ENCODE peak calls at places on chromosomes 6 and 20, in four cellular contexts. U is GM12878, C is K562, O is HepG2. R is an unnamed sample.

GRCh38 chr20:19964289-19965263 is 52.6 kb upstream of the NAA20 start:
- DNase-seq in U (no peak), C (no peak), O (peak), R (no peak)

GRCh38 chr20:10466855-10467254 is 31.8 kb downstream of the SLX4IP start:
- DNase-seq in U (no peak), C (no peak), O (no peak), R (no peak)

GRCh38 chr6:74598473-74599393 is 607.1 kb downstream of the COL12A1 start:
- DNase-seq in U (peak), C (no peak), O (no peak), R (no peak)

GRCh38 chr6:148379966-148380653 is 37.5 kb downstream of the SASH1 start:
- DNase-seq in U (no peak), C (no peak), O (no peak), R (no peak)

GRCh38 chr6:150409576-150410066 is 40.8 kb downstream of the IYD start:
- DNase-seq in U (no peak), C (no peak), O (no peak), R (no peak)

GRCh38 chr6:127539292-127539691 is 20.2 kb upstream of the MTCL3 start:
- DNase-seq in U (no peak), C (no peak), O (no peak), R (no peak)

GRCh38 chr20:53611449-53611894 is 17.8 kb upstream of the ZNF217 start:
- DNase-seq in U (peak), C (no peak), O (no peak), R (no peak)

GRCh38 chr6:170028629-170029345 is 262.1 kb downstream of the DLL1 start:
- DNase-seq in U (no peak), C (no peak), O (no peak), R (no peak)

GRCh38 chr20:24935786-24936525 is 13.1 kb upstream of the CST7 start:
- DNase-seq in U (no peak), C (no peak), O (no peak), R (peak)

GRCh38 chr6:42545226-42545773 is 18.5 kb upstream of the UBR2 start:
- DNase-seq in U (no peak), C (no peak), O (no peak), R (no peak)

GRCh38 chr20:3629893-3630292 is 33.3 kb downstream of the GFRA4 start:
- DNase-seq in U (no peak), C (no peak), O (no peak), R (no peak)

GRCh38 chr6:122494665-122495272 is 23.2 kb upstream of the SERINC1 start:
- DNase-seq in U (no peak), C (no peak), O (no peak), R (no peak)

GRCh38 chr6:147005499-147005898 is 198.7 kb upstream of the STXBP5 start:
- DNase-seq in U (no peak), C (peak), O (no peak), R (no peak)

GRCh38 chr6:151842816-151843215 is 35.3 kb downstream of the ESR1 start:
- DNase-seq in U (no peak), C (no peak), O (no peak), R (no peak)

GRCh38 chr6:41200296-41200900 is 551 bp downstream of the TREML2 start:
- DNase-seq in U (peak), C (no peak), O (no peak), R (no peak)

GRCh38 chr20:43538855-43539700 is 19.7 kb upstream of the SGK2 start:
- DNase-seq in U (no peak), C (no peak), O (no peak), R (no peak)

GRCh38 chr6:135030056-135030473 is 24.6 kb downstream of the HBS1L start:
- DNase-seq in U (peak), C (no peak), O (no peak), R (no peak)

GRCh38 chr6:34877259-34877658 is 10.6 kb downstream of the TAF11 start:
- DNase-seq in U (no peak), C (no peak), O (no peak), R (no peak)

GRCh38 chr6:130965657-130966056 is 97.4 kb downstream of the EPB41L2 start:
- DNase-seq in U (no peak), C (no peak), O (no peak), R (no peak)

GRCh38 chr20:15760217-15760567 is 813.1 kb downstream of the KIF16B start:
- DNase-seq in U (no peak), C (no peak), O (no peak), R (no peak)

GRCh38 chr6:71733970-71734899 is 152.1 kb upstream of the RIMS1 start:
- DNase-seq in U (no peak), C (no peak), O (no peak), R (no peak)

GRCh38 chr6:71403422-71404134 is 115.0 kb downstream of the OGFRL1 start:
- DNase-seq in U (no peak), C (no peak), O (no peak), R (no peak)

GRCh38 chr6:38184780-38185080 is 365.2 kb downstream of the ZFAND3 start:
- DNase-seq in U (no peak), C (no peak), O (no peak), R (no peak)

GRCh38 chr6:20092071-20092566 is 120.2 kb downstream of the MBOAT1 start:
- DNase-seq in U (peak), C (peak), O (peak), R (no peak)

GRCh38 chr20:19765266-19765665 is 7.2 kb downstream of the RIN2 start:
- DNase-seq in U (no peak), C (no peak), O (no peak), R (no peak)

GRCh38 chr20:43355610-43356009 is 102.1 kb upstream of the SRSF6 start:
- DNase-seq in U (no peak), C (no peak), O (no peak), R (no peak)

GRCh38 chr20:24672181-24672880 is 202.9 kb downstream of the SYNDIG1 start:
- DNase-seq in U (no peak), C (no peak), O (no peak), R (no peak)

GRCh38 chr20:16801919-16802651 is 53.9 kb downstream of the OTOR start:
- DNase-seq in U (peak), C (peak), O (peak), R (peak)

GRCh38 chr6:165552248-165552736 is 110.7 kb downstream of the PDE10A start:
- DNase-seq in U (no peak), C (no peak), O (no peak), R (no peak)

GRCh38 chr6:150005761-150006651 is 19.3 kb downstream of the RAET1L start:
- DNase-seq in U (no peak), C (no peak), O (no peak), R (no peak)

GRCh38 chr20:10670521-10671220 is 3.1 kb downstream of the JAG1 start:
- DNase-seq in U (peak), C (no peak), O (peak), R (no peak)

GRCh38 chr6:139940741-139941712 is 566.6 kb upstream of the CITED2 start:
- DNase-seq in U (peak), C (no peak), O (no peak), R (no peak)

GRCh38 chr20:4812216-4812615 is 90.5 kb downstream of the PRND start:
- DNase-seq in U (no peak), C (no peak), O (no peak), R (no peak)

GRCh38 chr6:3630258-3630828 is 121.2 kb downstream of the PXDC1 start:
- DNase-seq in U (no peak), C (no peak), O (no peak), R (no peak)

GRCh38 chr6:144477396-144477795 is 192.3 kb downstream of the UTRN start:
- DNase-seq in U (no peak), C (no peak), O (no peak), R (no peak)

GRCh38 chr6:40894962-40895799 is 143.8 kb downstream of the UNC5CL start:
- DNase-seq in U (no peak), C (peak), O (peak), R (peak)

GRCh38 chr6:161838306-161839035 is 564.6 kb upstream of the AGPAT4 start:
- DNase-seq in U (no peak), C (no peak), O (peak), R (peak)

GRCh38 chr6:161837854-161838253 is 564.0 kb upstream of the AGPAT4 start:
- DNase-seq in U (no peak), C (no peak), O (no peak), R (no peak)

GRCh38 chr6:161837449-161837735 is 563.5 kb upstream of the AGPAT4 start:
- DNase-seq in U (no peak), C (no peak), O (no peak), R (no peak)

GRCh38 chr6:161835426-161836029 is 561.7 kb upstream of the AGPAT4 start:
- DNase-seq in U (no peak), C (no peak), O (peak), R (no peak)

GRCh38 chr6:161836643-161837448 is 563.0 kb upstream of the AGPAT4 start:
- DNase-seq in U (no peak), C (no peak), O (peak), R (no peak)
- TF ChIP-seq ATF2 in U (no peak), C (no peak), O (no peak), R (no peak)

GRCh38 chr6:52285174-52286068 is 879 bp upstream of the MCM3 start:
- DNase-seq in U (no peak), C (no peak), O (peak), R (no peak)
- TF ChIP-seq HDAC2 in U (no peak), C (no peak), O (no peak), R (no peak)

DNA sequence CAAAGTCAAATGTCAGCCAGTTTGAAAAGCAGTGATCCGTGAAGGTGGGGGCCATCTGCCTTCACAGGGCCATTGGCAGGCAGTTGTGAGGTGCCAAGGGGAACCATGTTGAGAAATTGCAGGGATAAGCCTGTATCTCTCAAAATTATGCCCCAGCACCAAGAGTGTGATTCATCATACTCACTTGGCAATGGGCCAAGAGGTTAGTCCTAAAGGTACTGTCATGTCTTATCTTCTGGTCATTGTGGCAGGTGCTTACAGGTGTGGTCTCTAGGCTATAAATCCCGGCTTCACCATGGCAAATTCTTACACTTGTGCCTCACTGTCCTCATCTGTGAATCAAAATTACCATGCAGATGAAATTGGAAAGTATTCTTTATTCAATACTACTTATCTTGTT is 150.7 kb upstream of the LAMP5 start:
- DNase-seq in U (no peak), C (no peak), O (no peak), R (no peak)
- TF ChIP-seq ATF2 in U (no peak), C (no peak), O (no peak), R (no peak)

DNA sequence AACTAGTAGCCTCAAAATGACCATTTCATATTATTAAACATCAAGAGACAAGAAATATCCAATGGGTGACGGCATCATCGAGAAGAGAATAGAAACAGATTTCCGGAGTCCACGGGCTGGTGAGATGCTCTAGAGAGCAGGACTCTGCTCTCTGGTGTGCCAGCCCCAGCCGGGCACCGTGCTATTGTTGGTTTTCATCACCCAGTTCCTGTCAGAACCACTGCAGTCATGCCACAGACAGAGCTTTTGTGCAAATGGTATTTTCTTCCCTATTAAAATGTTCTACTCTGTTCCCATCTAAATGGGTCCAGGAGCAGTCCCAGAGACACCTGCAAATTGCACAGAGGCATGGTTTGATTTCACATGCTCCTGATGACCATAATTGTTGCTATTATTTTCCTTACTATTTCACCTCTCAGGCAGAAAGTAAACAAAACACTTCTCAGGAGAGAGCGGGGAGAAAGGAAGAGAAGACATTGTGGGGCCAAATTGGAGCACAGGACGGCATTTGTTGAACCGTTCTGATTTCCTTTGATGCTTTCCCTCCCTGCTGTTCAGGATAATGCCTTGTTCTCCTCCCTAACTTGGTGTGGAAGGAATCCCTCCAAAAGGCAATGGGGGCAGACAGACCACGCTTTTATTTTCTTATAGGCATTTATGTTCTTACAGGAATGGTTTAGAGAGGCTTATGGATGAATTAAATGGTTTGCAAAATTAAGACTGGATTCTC is 11.4 kb upstream of the RAMACL start:
- DNase-seq in U (no peak), C (no peak), O (no peak), R (no peak)
- TF ChIP-seq HDAC2 in U (no peak), C (no peak), O (no peak), R (no peak)

DNA sequence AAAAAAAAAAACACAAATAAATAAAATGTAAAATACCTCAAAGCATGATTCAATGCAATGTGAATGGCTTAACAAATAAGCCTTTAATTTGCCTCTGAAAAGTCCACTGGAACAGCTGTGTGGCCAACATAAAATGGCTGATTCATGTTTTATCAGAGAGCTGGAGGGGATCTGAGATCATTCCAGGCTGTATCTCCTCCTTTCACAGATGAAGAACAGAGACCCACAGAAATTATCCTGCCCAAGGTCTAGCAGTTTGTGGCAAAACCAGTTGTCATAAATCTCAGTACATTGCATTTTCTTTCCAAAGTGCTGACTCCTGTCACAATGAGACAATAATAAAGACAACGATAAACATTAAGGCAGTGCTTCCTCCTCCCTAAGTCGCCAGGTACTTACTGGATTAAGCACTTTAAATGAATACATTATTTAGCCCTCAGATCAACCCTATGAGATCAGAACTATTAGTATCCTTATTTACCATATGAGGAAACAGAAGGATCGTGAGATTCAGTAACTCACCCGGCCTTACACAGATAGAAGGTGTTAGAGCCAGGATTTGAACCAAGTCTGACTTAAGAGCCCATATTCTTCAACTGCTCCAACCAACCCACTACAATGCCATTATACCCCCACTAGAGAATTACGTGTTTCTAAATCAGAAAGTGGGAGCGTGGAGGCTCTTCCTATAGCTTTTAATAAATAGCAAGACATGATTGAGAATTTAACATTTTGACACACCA is 118.3 kb downstream of the KIF13A start:
- DNase-seq in U (no peak), C (no peak), O (no peak), R (no peak)
- TF ChIP-seq ATF2 in U (no peak), C (no peak), O (no peak), R (no peak)

DNA sequence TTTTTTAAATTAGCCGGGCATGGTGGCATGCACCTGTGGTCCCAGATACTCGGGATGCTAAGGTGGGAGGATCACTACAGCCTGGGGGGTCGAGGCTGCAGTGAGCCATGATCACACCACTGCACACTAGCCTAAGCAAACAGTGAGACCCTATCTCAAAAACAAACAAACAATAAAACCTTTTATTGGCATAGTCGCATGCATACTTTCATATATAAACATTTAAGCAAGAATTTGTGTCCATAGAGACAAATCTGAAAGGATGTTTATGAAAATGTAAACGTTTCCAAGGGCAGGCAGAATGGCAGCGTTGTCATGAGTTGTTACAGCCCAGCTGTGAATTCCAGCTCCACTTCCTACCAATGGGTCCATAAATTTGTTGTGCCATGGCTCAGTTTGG is 249.1 kb upstream of the PLN start:
- DNase-seq in U (no peak), C (no peak), O (no peak), R (no peak)
- TF ChIP-seq HDAC2 in U (no peak), C (no peak), O (no peak), R (no peak)

DNA sequence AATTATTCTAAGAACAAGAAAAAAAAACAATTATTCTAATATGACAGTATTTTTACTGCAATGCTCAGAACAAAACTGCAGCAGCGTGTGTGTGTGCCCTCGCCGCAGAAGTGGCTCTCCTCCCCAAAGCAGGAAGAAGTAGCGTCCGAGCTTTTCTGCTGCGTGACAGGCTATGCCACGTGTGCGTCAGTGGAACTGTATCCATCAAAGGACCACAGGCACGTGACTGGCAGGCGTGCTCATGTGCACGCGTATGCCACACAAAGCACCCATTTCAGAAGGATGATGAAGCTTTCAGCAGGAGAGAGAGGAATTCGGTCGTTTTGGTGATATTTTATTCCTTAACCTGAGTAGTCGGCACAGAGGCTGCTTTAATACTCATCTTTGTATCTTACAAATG is 3.6 kb downstream of the TCFL5 start:
- DNase-seq in U (no peak), C (no peak), O (no peak), R (no peak)
- TF ChIP-seq ATF2 in U (no peak), C (no peak), O (no peak), R (no peak)

GRCh38 chr6:154277578-154278128 is 79.0 kb downstream of the IPCEF1 start:
- DNase-seq in U (no peak), C (no peak), O (no peak), R (no peak)

GRCh38 chr6:154274175-154274574 is 82.4 kb downstream of the IPCEF1 start:
- DNase-seq in U (no peak), C (no peak), O (no peak), R (no peak)

GRCh38 chr6:154276810-154277577 is 79.6 kb downstream of the IPCEF1 start:
- DNase-seq in U (no peak), C (peak), O (peak), R (no peak)
- TF ChIP-seq HDAC2 in U (no peak), C (no peak), O (no peak), R (no peak)

GRCh38 chr20:32382102-32382950 is 24.2 kb downstream of the ASXL1 start:
- DNase-seq in U (no peak), C (no peak), O (no peak), R (no peak)
- TF ChIP-seq ATF2 in U (no peak), C (no peak), O (no peak), R (no peak)

R was measured in H1.